ENCODE peak calls at places on chromosomes 3 and 15, in nine cellular contexts. R, C, L, P, N, A, W, V and D are unnamed samples.

GRCh38 chr3:177804032-177804431 is 606.8 kb upstream of the TBL1XR1 start:
- DNase-seq in A (no peak), V (no peak), N (no peak), C (no peak), R (no peak), P (no peak), W (no peak), L (no peak), D (no peak)

GRCh38 chr15:31235298-31236183 is 91.1 kb upstream of the KLF13 start:
- DNase-seq in A (no peak), V (peak), C (no peak), P (no peak), R (no peak), N (peak), L (peak), W (peak), D (no peak)

GRCh38 chr3:175416600-175416999 is 557.5 kb downstream of the NAALADL2 start:
- DNase-seq in C (no peak), L (no peak), W (no peak), P (no peak), N (no peak), V (no peak), R (no peak), A (no peak), D (no peak)

GRCh38 chr3:188974856-188975611 is 196.7 kb upstream of the TPRG1 start:
- DNase-seq in R (peak), W (no peak), L (no peak), C (no peak), V (no peak), P (no peak), A (no peak), N (no peak), D (no peak)

GRCh38 chr3:145776782-145777408 is 384.1 kb downstream of the PLOD2 start:
- DNase-seq in C (peak), V (peak), L (peak), A (peak), N (no peak), P (peak), W (no peak), R (no peak), D (no peak)

GRCh38 chr3:149016669-149017541 is 25.6 kb downstream of the GYG1 start:
- DNase-seq in W (no peak), P (peak), C (peak), N (no peak), A (no peak), L (no peak), R (no peak), V (peak), D (peak)

GRCh38 chr15:100821327-100821726 is 58.3 kb upstream of the ALDH1A3 start:
- DNase-seq in N (no peak), P (no peak), A (no peak), C (no peak), L (no peak), R (no peak), V (no peak), W (no peak), D (no peak)

GRCh38 chr3:34878488-34878887 is 760.8 kb upstream of the ARPP21 start:
- DNase-seq in L (no peak), W (no peak), V (no peak), N (no peak), P (no peak), A (no peak), C (no peak), R (no peak), D (no peak)

GRCh38 chr15:64774556-64775523 is 549 bp downstream of the RBPMS2 start:
- DNase-seq in L (peak), C (no peak), A (no peak), R (peak), P (no peak), N (peak), V (no peak), W (no peak), D (peak)

GRCh38 chr3:122349171-122349570 is 24.1 kb downstream of the CSTA start:
- DNase-seq in N (no peak), L (no peak), W (no peak), P (no peak), R (no peak), C (no peak), A (no peak), V (no peak), D (no peak)

GRCh38 chr3:111072016-111072891 is 638 bp downstream of the NECTIN3 start:
- DNase-seq in P (peak), A (peak), N (peak), W (no peak), L (peak), V (peak), R (no peak), C (no peak), D (peak)

GRCh38 chr3:183369626-183370025 is 58.8 kb downstream of the MCF2L2 start:
- DNase-seq in W (no peak), P (no peak), A (no peak), V (no peak), C (no peak), N (no peak), L (no peak), R (no peak), D (no peak)

GRCh38 chr15:42152921-42153680 is 3.3 kb downstream of the PLA2G4F start:
- DNase-seq in V (no peak), C (no peak), P (no peak), W (no peak), N (no peak), R (no peak), L (no peak), A (no peak), D (peak)

GRCh38 chr3:30774062-30774461 is 120.4 kb downstream of the GADL1 start:
- DNase-seq in R (no peak), W (no peak), P (no peak), N (no peak), V (no peak), C (no peak), A (no peak), L (no peak), D (no peak)

GRCh38 chr3:30775070-30775469 is 119.4 kb downstream of the GADL1 start:
- DNase-seq in V (no peak), W (no peak), C (no peak), P (peak), A (no peak), N (no peak), R (no peak), L (no peak), D (no peak)

GRCh38 chr3:30766522-30766921 is 127.9 kb downstream of the GADL1 start:
- DNase-seq in A (no peak), P (no peak), V (no peak), N (no peak), W (no peak), L (no peak), C (no peak), R (no peak), D (no peak)

GRCh38 chr3:30768703-30769550 is 125.5 kb downstream of the GADL1 start:
- DNase-seq in P (no peak), L (peak), W (peak), N (peak), C (no peak), V (peak), R (peak), A (peak), D (no peak)

DNA sequence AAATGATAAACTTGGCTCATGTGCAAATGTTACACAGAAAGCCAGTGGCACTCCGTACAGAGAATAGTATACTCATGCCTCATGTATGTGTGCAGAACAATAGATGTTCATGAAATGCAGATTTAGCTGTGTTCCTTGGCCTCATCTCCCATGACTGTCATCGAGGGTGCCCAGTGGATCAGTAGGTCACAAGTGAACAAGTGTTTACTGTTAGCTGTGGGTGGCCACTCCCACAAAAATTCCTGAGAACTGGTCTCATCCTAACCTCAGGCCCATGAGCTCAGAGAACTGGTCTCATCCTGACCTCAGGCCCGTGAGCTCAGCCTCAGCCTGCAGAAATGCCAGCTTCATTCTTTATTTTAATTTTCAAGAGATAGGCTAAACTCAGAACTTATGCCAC is 124.1 kb downstream of the GADL1 start:
- DNase-seq in C (peak), W (no peak), N (no peak), L (peak), V (peak), R (no peak), A (peak), P (peak), D (peak)
- H3K27ac ChIP-seq in C (no peak), W (no peak), N (no peak), L (no peak), V (no peak), R (no peak), A (no peak), P (no peak), D (no peak)

GRCh38 chr3:7171493-7171892 is 310.6 kb downstream of the GRM7 start:
- DNase-seq in A (no peak), W (no peak), N (no peak), P (no peak), R (no peak), V (no peak), C (no peak), L (no peak), D (no peak)

GRCh38 chr3:7172996-7173395 is 312.1 kb downstream of the GRM7 start:
- DNase-seq in V (no peak), W (no peak), P (no peak), L (no peak), R (no peak), C (no peak), A (no peak), N (no peak), D (no peak)
- H3K27ac ChIP-seq in V (no peak), W (no peak), P (no peak), L (no peak), R (no peak), C (no peak), A (no peak), N (no peak), D (no peak)

GRCh38 chr15:48031466-48031865 is 89.3 kb upstream of the SLC24A5 start:
- DNase-seq in L (no peak), W (no peak), V (no peak), N (no peak), R (no peak), P (no peak), A (no peak), C (no peak), D (peak)
- H3K27ac ChIP-seq in L (no peak), W (no peak), V (no peak), N (no peak), R (no peak), P (no peak), A (no peak), C (no peak), D (no peak)

GRCh38 chr3:123678108-123678511 is 93.3 kb upstream of the HACD2 start:
- DNase-seq in N (no peak), A (no peak), V (peak), P (peak), R (no peak), C (peak), L (no peak), W (no peak), D (peak)

GRCh38 chr3:123683146-123683545 is 98.3 kb upstream of the HACD2 start:
- DNase-seq in A (no peak), P (no peak), L (no peak), V (no peak), N (no peak), R (no peak), C (no peak), W (no peak), D (no peak)

GRCh38 chr3:123684636-123685035 is 99.8 kb upstream of the HACD2 start:
- DNase-seq in N (no peak), A (no peak), V (no peak), P (no peak), C (no peak), R (no peak), W (no peak), L (no peak), D (no peak)

GRCh38 chr3:123683755-123684154 is 98.9 kb upstream of the HACD2 start:
- DNase-seq in V (no peak), R (no peak), W (no peak), P (no peak), N (no peak), A (no peak), L (no peak), C (no peak), D (no peak)

DNA sequence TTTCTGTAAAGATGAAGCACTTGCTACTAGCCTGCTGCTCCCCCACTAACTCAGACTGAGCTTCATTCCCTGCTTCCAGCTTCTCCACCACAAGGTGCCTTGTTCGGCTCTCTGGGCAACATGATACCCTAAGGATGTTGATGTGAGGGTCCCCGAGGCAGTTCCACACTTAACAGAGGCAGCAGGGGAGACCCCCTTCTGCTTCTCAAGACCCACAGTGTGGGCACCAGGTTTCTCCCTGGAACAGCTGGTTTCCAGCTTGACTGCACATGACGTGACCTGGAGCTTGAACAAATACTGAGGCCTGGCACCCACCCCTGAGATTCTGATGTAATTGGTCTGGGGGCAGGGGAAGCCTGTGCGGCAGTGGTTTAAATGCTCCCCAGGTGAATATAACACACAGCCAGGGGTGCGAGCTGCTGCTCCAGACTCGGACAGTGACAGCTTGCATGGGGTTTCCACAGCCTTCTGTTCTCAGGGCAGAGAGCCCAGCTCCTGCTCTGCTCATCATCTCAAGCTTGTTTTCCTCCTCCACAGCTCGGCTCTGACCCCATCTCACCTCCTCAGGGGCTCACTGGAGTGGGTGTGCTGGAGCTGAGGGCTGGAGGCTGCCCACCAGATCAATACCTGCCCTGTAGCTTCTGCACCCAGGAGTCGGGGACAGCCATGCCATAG is 95.0 kb upstream of the HACD2 start:
- DNase-seq in W (no peak), L (no peak), P (no peak), A (no peak), R (no peak), C (no peak), V (no peak), N (peak), D (no peak)
- H3K27ac ChIP-seq in W (no peak), L (no peak), P (no peak), A (no peak), R (no peak), C (no peak), V (no peak), N (peak), D (no peak)

GRCh38 chr3:101521251-101521701 is 8.3 kb upstream of the SENP7 start:
- DNase-seq in N (no peak), C (no peak), P (peak), W (no peak), L (no peak), R (peak), V (no peak), A (no peak), D (no peak)

GRCh38 chr3:101518421-101518871 is 5.4 kb upstream of the SENP7 start:
- DNase-seq in V (no peak), W (no peak), P (peak), L (peak), A (peak), C (no peak), R (peak), N (no peak), D (no peak)

DNA sequence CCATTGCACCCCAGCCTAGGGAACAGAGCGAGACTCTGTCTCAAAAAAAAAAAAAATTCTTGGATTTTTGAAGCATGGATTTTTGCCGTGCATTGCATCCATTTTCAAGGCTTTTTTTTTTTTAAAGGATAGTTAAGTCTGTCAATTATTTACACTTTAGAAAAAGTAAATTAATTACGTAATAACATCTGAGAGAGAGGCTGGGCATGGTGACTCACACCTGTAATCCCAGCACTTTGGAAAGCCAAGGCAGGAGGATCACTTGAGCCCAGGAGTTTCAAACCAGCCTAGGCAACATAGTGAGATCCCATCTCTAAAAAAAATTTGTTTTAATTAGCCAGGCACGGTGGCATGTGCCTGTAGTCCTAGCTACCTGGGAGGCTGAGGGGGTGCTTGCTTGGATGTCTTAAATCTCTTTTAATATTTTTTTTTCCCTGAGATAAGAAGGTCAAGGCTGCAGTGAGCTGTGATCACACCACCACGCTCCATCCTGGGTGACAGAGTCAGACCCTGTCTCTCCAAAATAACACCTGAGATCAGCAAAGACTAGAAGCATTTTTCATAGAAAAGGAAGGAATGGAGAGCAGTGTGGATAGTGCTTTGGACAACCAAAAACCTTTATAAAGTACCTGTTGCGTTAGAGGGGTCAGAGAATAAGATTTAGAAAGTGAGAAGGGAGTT is 6.8 kb upstream of the SENP7 start:
- DNase-seq in R (no peak), P (no peak), L (peak), A (no peak), V (no peak), N (no peak), W (no peak), C (no peak), D (no peak)
- H3K27ac ChIP-seq in R (no peak), P (no peak), L (peak), A (no peak), V (no peak), N (no peak), W (no peak), C (no peak), D (no peak)